ENCODE peak calls at places on chromosome 11, in seven cellular contexts. P, A, M, E, Y, U and J are unnamed samples.

GRCh38 chr11:115724709-115725108 is 220.5 kb upstream of the CADM1 start:
- DNase-seq in P (no peak), A (no peak), M (no peak), E (no peak), Y (no peak), U (no peak), J (no peak)

GRCh38 chr11:134287561-134287960 is 11.4 kb downstream of the GLB1L3 start:
- DNase-seq in P (no peak), A (no peak), M (no peak), E (no peak), Y (no peak), U (no peak), J (no peak)

GRCh38 chr11:87179621-87180020 is 141.9 kb downstream of the TMEM135 start:
- DNase-seq in P (no peak), A (no peak), M (no peak), E (no peak), Y (no peak), U (no peak), J (no peak)

GRCh38 chr11:748007-748359 is 719 bp downstream of the TALDO1 start:
- DNase-seq in P (peak), A (no peak), M (no peak), E (no peak), Y (no peak), U (no peak), J (peak)

GRCh38 chr11:44555031-44555800 is 10.2 kb upstream of the CD82 start:
- DNase-seq in P (no peak), A (no peak), M (no peak), E (no peak), Y (no peak), U (no peak), J (no peak)

GRCh38 chr11:1682225-1682901 is 14.6 kb upstream of the KRTAP5-6 start:
- DNase-seq in P (no peak), A (no peak), M (no peak), E (no peak), Y (no peak), U (peak), J (no peak)

GRCh38 chr11:60972182-60973030 is 926 bp downstream of the CD6 start:
- DNase-seq in P (no peak), A (no peak), M (no peak), E (no peak), Y (no peak), U (no peak), J (no peak)

GRCh38 chr11:1163911-1164735 is 6.4 kb downstream of the MUC5AC start:
- DNase-seq in P (peak), A (no peak), M (peak), E (no peak), Y (no peak), U (no peak), J (peak)

GRCh38 chr11:86748296-86748695 is 52.0 kb upstream of the PRSS23 start:
- DNase-seq in P (no peak), A (no peak), M (no peak), E (no peak), Y (no peak), U (no peak), J (no peak)

GRCh38 chr11:112525844-112526590 is 265.4 kb upstream of the PLET1 start:
- DNase-seq in P (no peak), A (no peak), M (no peak), E (no peak), Y (no peak), U (no peak), J (no peak)

GRCh38 chr11:17528181-17528691 is 16.0 kb downstream of the USH1C start:
- DNase-seq in P (peak), A (peak), M (peak), E (peak), Y (peak), U (peak), J (peak)

GRCh38 chr11:12223771-12224536 is 113.6 kb downstream of the MICAL2 start:
- DNase-seq in P (no peak), A (no peak), M (no peak), E (no peak), Y (no peak), U (no peak), J (no peak)

GRCh38 chr11:20158597-20159257 is 1.5 kb downstream of the DBX1 start:
- DNase-seq in P (peak), A (peak), M (peak), E (peak), Y (peak), U (no peak), J (peak)

GRCh38 chr11:106585061-106585460 is 433.2 kb downstream of the GUCY1A2 start:
- DNase-seq in P (no peak), A (no peak), M (no peak), E (no peak), Y (peak), U (no peak), J (no peak)
- TF ChIP-seq CTCF in P (peak), A (no peak), M (peak), E (no peak), Y (peak), U (peak), J (no peak)

DNA sequence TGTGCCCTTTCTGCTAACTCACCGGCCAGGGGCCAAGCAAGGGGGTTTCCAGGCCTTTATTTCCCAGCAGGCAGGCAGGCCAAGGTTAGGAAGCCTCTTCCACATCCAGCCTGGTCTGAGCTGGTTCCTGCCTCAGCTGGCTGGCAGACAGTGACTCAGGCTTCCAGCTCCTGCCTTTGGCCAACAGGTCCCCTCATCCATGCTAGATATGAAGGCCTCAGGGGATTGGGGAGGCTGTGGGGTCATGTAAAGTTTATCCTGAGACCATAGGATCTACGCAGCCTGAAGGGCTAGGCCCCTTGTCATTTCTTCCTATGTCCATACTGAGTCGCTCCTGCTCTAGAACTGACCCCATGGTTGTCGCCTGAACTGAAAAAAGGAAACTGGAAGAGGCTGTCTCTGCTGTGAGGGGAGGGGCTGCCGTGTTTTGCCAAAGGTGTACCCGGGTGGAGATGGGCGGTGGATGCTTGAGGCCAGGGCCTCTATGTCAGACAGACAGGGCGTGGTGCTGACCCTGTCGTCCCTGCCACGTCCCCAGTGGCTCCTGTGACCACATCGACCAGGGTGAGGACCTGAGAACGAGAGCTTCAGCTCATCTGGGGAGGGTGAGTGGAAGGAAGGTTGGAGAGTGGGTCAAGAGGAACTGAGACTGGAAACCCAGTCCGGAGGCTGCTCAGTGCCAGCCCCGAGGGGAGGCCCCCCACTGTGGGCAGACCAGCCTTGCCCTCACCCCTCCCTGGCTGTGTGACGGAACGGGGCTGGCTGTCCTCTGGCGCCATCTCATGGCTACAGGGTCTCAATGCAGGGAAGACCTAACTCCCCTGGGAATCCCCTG is 17.0 kb downstream of the P2RY6 start:
- DNase-seq in P (peak), A (peak), M (peak), E (peak), Y (peak), U (peak), J (peak)
- TF ChIP-seq CTCF in P (peak), A (peak), M (peak), E (peak), Y (peak), U (peak), J (peak)

DNA sequence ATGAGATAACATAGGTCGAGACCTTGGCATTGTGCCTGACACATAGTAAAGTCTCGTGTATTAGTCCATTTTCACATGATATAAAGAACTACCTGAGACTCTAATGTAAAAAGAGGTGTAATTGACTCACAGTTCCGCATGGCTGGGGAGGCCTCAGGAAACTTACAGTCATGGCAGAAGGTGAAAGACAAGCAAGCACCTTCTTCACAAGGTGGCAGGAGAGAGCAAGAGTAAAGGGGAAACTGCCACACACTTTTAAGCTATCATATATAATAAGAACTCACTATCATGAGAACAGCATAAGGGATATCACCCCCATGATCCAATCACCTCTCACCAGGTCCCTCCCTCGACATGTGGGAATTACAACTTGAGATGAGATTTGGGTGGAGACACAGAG is 165.2 kb downstream of the SPON1 start:
- DNase-seq in P (no peak), A (no peak), M (no peak), E (no peak), Y (no peak), U (no peak), J (no peak)
- TF ChIP-seq CTCF in P (no peak), A (no peak), M (no peak), E (no peak), Y (no peak), U (no peak), J (no peak)

DNA sequence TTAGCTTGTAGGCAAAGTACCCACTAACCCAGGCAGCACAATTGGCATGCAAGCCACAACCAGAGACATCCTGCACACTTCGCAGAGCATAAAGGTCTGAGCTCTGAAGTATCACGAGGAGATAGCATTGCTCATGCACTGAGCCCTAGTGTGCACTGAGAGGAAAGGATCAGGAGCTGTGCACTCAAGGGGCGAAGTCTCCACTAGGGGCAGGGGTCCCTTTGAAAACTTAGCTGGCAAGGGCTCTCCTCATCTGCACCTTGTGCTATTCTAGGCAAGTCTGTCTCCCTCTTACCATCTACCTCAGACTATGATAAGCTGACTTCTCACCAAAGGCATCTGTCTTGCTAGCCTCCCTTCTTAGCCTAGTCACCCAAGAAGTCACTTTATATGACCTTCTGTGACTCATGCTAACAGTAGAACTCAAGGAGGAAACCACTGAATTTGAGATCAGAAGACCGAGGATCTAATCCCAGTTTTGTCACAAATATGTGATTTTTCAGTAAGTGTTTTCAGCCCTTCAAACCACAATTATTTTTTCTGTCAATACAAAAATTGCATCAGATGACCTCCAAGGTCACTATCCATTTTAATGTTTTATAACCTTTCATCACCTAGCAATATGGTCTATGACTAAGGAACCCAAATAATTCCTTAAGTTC is 1078.0 kb downstream of the NTM start:
- DNase-seq in P (no peak), A (no peak), M (no peak), E (no peak), Y (no peak), U (no peak), J (no peak)
- TF ChIP-seq CTCF in P (no peak), A (no peak), M (no peak), E (no peak), Y (no peak), U (no peak), J (no peak)